ENCODE peak calls at places on chromosomes 6 and 20, in eight cellular contexts. One of them, this sample, is unnamed.

GRCh38 chr6:162123797-162124196 is 603.8 kb downstream of the PRKN start:
- DNase-seq in fibroblast of villous mesenchyme: no peak
- DNase-seq in vagina: no peak
- DNase-seq in psoas muscle: no peak
- DNase-seq in cardiac fibroblast: no peak
- DNase-seq in dorsolateral prefrontal cortex: no peak
- DNase-seq in sigmoid colon: no peak
- DNase-seq in colonic mucosa: no peak
- DNase-seq in this sample: peak

GRCh38 chr6:165574770-165575549 is 88.1 kb downstream of the PDE10A start:
- DNase-seq in sigmoid colon: no peak
- DNase-seq in colonic mucosa: no peak
- DNase-seq in dorsolateral prefrontal cortex: no peak
- DNase-seq in fibroblast of villous mesenchyme: no peak
- DNase-seq in psoas muscle: no peak
- DNase-seq in vagina: no peak
- DNase-seq in cardiac fibroblast: peak
- DNase-seq in this sample: peak

GRCh38 chr20:50701055-50701963 is 10.0 kb upstream of the RIPOR3 start:
- DNase-seq in vagina: no peak
- DNase-seq in dorsolateral prefrontal cortex: no peak
- DNase-seq in sigmoid colon: no peak
- DNase-seq in colonic mucosa: no peak
- DNase-seq in cardiac fibroblast: no peak
- DNase-seq in fibroblast of villous mesenchyme: peak
- DNase-seq in psoas muscle: no peak
- DNase-seq in this sample: no peak

GRCh38 chr6:139290787-139291294 is 957 bp downstream of the TXLNB start:
- DNase-seq in sigmoid colon: peak
- DNase-seq in psoas muscle: no peak
- DNase-seq in cardiac fibroblast: peak
- DNase-seq in vagina: no peak
- DNase-seq in colonic mucosa: no peak
- DNase-seq in fibroblast of villous mesenchyme: peak
- DNase-seq in dorsolateral prefrontal cortex: no peak
- DNase-seq in this sample: peak

GRCh38 chr6:30826961-30827342 is 57.4 kb upstream of the DDR1 start:
- DNase-seq in sigmoid colon: no peak
- DNase-seq in dorsolateral prefrontal cortex: no peak
- DNase-seq in colonic mucosa: peak
- DNase-seq in fibroblast of villous mesenchyme: peak
- DNase-seq in cardiac fibroblast: peak
- DNase-seq in psoas muscle: peak
- DNase-seq in vagina: no peak
- DNase-seq in this sample: no peak

GRCh38 chr20:44656447-44656846 is 4.9 kb upstream of the ADA start:
- DNase-seq in vagina: no peak
- DNase-seq in sigmoid colon: no peak
- DNase-seq in cardiac fibroblast: no peak
- DNase-seq in dorsolateral prefrontal cortex: no peak
- DNase-seq in fibroblast of villous mesenchyme: no peak
- DNase-seq in colonic mucosa: no peak
- DNase-seq in psoas muscle: no peak
- DNase-seq in this sample: no peak

GRCh38 chr20:44734938-44735337 is 10.7 kb upstream of the KCNK15 start:
- DNase-seq in sigmoid colon: no peak
- DNase-seq in colonic mucosa: no peak
- DNase-seq in cardiac fibroblast: peak
- DNase-seq in vagina: no peak
- DNase-seq in dorsolateral prefrontal cortex: no peak
- DNase-seq in psoas muscle: no peak
- DNase-seq in fibroblast of villous mesenchyme: peak
- DNase-seq in this sample: peak

GRCh38 chr6:91486200-91486599 is 899.3 kb upstream of the MAP3K7 start:
- DNase-seq in cardiac fibroblast: no peak
- DNase-seq in dorsolateral prefrontal cortex: no peak
- DNase-seq in colonic mucosa: no peak
- DNase-seq in vagina: no peak
- DNase-seq in sigmoid colon: no peak
- DNase-seq in fibroblast of villous mesenchyme: no peak
- DNase-seq in psoas muscle: no peak
- DNase-seq in this sample: no peak

GRCh38 chr6:137661601-137662000 is 167.4 kb upstream of the OLIG3 start:
- DNase-seq in vagina: no peak
- DNase-seq in sigmoid colon: no peak
- DNase-seq in dorsolateral prefrontal cortex: no peak
- DNase-seq in psoas muscle: no peak
- DNase-seq in cardiac fibroblast: peak
- DNase-seq in fibroblast of villous mesenchyme: peak
- DNase-seq in colonic mucosa: peak
- DNase-seq in this sample: peak

GRCh38 chr6:107066697-107067659 is 39.0 kb downstream of the MTRES1 start:
- DNase-seq in dorsolateral prefrontal cortex: no peak
- DNase-seq in cardiac fibroblast: no peak
- DNase-seq in vagina: no peak
- DNase-seq in psoas muscle: no peak
- DNase-seq in sigmoid colon: no peak
- DNase-seq in fibroblast of villous mesenchyme: no peak
- DNase-seq in colonic mucosa: no peak
- DNase-seq in this sample: no peak

GRCh38 chr6:107061125-107062020 is 33.4 kb downstream of the MTRES1 start:
- DNase-seq in cardiac fibroblast: no peak
- DNase-seq in fibroblast of villous mesenchyme: peak
- DNase-seq in dorsolateral prefrontal cortex: no peak
- DNase-seq in vagina: no peak
- DNase-seq in colonic mucosa: no peak
- DNase-seq in psoas muscle: no peak
- DNase-seq in sigmoid colon: no peak
- DNase-seq in this sample: no peak

GRCh38 chr6:63521475-63522210 is 50.6 kb upstream of the LOC128125822 start:
- DNase-seq in cardiac fibroblast: no peak
- DNase-seq in fibroblast of villous mesenchyme: no peak
- DNase-seq in vagina: no peak
- DNase-seq in colonic mucosa: no peak
- DNase-seq in psoas muscle: no peak
- DNase-seq in dorsolateral prefrontal cortex: no peak
- DNase-seq in sigmoid colon: no peak
- DNase-seq in this sample: no peak

GRCh38 chr20:18176318-18176785 is 38.7 kb downstream of the KAT14 start:
- DNase-seq in colonic mucosa: no peak
- DNase-seq in cardiac fibroblast: no peak
- DNase-seq in fibroblast of villous mesenchyme: no peak
- DNase-seq in psoas muscle: no peak
- DNase-seq in dorsolateral prefrontal cortex: no peak
- DNase-seq in sigmoid colon: no peak
- DNase-seq in vagina: no peak
- DNase-seq in this sample: no peak

GRCh38 chr6:153215242-153215641 is 84.2 kb upstream of the RGS17 start:
- DNase-seq in fibroblast of villous mesenchyme: peak
- DNase-seq in psoas muscle: no peak
- DNase-seq in vagina: no peak
- DNase-seq in colonic mucosa: no peak
- DNase-seq in sigmoid colon: no peak
- DNase-seq in dorsolateral prefrontal cortex: no peak
- DNase-seq in cardiac fibroblast: peak
- DNase-seq in this sample: peak

GRCh38 chr20:5156670-5157448 is 30.1 kb downstream of the CDS2 start:
- DNase-seq in cardiac fibroblast: peak
- DNase-seq in vagina: no peak
- DNase-seq in colonic mucosa: no peak
- DNase-seq in sigmoid colon: no peak
- DNase-seq in dorsolateral prefrontal cortex: no peak
- DNase-seq in fibroblast of villous mesenchyme: peak
- DNase-seq in psoas muscle: no peak
- DNase-seq in this sample: peak

GRCh38 chr6:92114797-92115196 is 1304.6 kb downstream of the EPHA7 start:
- DNase-seq in dorsolateral prefrontal cortex: no peak
- DNase-seq in sigmoid colon: peak
- DNase-seq in colonic mucosa: peak
- DNase-seq in vagina: no peak
- DNase-seq in fibroblast of villous mesenchyme: no peak
- DNase-seq in psoas muscle: no peak
- DNase-seq in cardiac fibroblast: no peak
- DNase-seq in this sample: no peak

GRCh38 chr6:149182262-149182661 is 135.2 kb upstream of the TAB2 start:
- DNase-seq in vagina: no peak
- DNase-seq in sigmoid colon: peak
- DNase-seq in dorsolateral prefrontal cortex: no peak
- DNase-seq in cardiac fibroblast: no peak
- DNase-seq in colonic mucosa: no peak
- DNase-seq in fibroblast of villous mesenchyme: peak
- DNase-seq in psoas muscle: no peak
- DNase-seq in this sample: peak

GRCh38 chr6:169653691-169654090 is 48.1 kb downstream of the WDR27 start:
- DNase-seq in cardiac fibroblast: no peak
- DNase-seq in dorsolateral prefrontal cortex: no peak
- DNase-seq in sigmoid colon: no peak
- DNase-seq in fibroblast of villous mesenchyme: peak
- DNase-seq in vagina: no peak
- DNase-seq in psoas muscle: no peak
- DNase-seq in colonic mucosa: no peak
- DNase-seq in this sample: no peak

GRCh38 chr6:169656626-169657610 is 44.9 kb downstream of the WDR27 start:
- DNase-seq in cardiac fibroblast: no peak
- DNase-seq in psoas muscle: no peak
- DNase-seq in colonic mucosa: no peak
- DNase-seq in sigmoid colon: no peak
- DNase-seq in fibroblast of villous mesenchyme: no peak
- DNase-seq in dorsolateral prefrontal cortex: no peak
- DNase-seq in vagina: no peak
- DNase-seq in this sample: no peak

GRCh38 chr6:169651498-169651897 is 50.3 kb downstream of the WDR27 start:
- DNase-seq in vagina: no peak
- DNase-seq in psoas muscle: no peak
- DNase-seq in cardiac fibroblast: no peak
- DNase-seq in colonic mucosa: no peak
- DNase-seq in fibroblast of villous mesenchyme: no peak
- DNase-seq in dorsolateral prefrontal cortex: no peak
- DNase-seq in sigmoid colon: no peak
- DNase-seq in this sample: no peak

GRCh38 chr6:169652896-169653295 is 48.9 kb downstream of the WDR27 start:
- DNase-seq in psoas muscle: no peak
- DNase-seq in vagina: no peak
- DNase-seq in dorsolateral prefrontal cortex: no peak
- DNase-seq in fibroblast of villous mesenchyme: no peak
- DNase-seq in sigmoid colon: no peak
- DNase-seq in colonic mucosa: no peak
- DNase-seq in cardiac fibroblast: no peak
- DNase-seq in this sample: no peak

DNA sequence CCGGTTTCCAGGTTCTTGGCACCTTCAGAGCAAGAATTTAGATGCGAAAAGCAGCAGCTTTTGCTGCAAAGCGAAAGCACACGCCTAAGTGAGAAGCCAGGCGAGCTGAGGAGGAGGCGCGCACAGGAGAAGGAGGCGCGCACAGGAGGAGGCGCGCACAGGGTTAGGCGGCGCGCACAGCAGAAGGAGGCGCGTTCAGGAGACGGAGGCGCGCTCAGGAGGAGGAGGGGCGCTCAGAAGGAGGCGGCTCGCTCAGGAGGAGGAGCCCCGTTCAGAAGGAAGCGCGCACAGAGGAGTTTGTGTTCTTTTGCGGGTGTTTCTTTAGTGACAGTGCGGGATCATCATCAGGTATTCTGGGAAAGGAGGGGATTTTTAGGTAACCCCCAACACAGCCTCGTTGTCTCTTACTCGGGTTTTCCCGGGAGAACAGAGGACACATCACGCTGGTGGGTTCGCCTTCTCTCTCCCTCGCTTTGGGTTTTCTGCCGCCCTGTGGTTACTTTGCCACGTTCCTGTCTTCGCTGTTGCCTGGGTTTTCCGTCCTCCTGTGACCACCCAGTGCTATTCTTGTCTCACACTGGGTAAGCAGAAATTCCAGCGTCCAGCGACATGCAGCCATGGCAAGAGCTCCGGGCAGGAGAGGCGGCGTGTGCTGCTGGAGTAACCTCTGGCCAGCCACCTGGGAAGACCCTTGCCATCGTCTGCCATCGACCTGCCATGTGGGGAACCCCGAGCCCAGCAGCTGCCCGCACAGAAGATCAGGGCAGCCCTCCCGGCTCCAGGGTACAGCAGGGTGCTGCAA is 47.0 kb downstream of the WDR27 start:
- DNase-seq in fibroblast of villous mesenchyme: peak
- DNase-seq in dorsolateral prefrontal cortex: peak
- DNase-seq in cardiac fibroblast: peak
- DNase-seq in sigmoid colon: peak
- DNase-seq in colonic mucosa: peak
- DNase-seq in vagina: no peak
- DNase-seq in psoas muscle: peak
- DNase-seq in this sample: peak
- TF ChIP-seq CTCF in fibroblast of villous mesenchyme: peak
- TF ChIP-seq CTCF in dorsolateral prefrontal cortex: peak
- TF ChIP-seq CTCF in cardiac fibroblast: peak
- TF ChIP-seq CTCF in sigmoid colon: no peak
- TF ChIP-seq CTCF in colonic mucosa: no peak
- TF ChIP-seq CTCF in vagina: peak
- TF ChIP-seq CTCF in psoas muscle: no peak
- TF ChIP-seq CTCF in this sample: peak

DNA sequence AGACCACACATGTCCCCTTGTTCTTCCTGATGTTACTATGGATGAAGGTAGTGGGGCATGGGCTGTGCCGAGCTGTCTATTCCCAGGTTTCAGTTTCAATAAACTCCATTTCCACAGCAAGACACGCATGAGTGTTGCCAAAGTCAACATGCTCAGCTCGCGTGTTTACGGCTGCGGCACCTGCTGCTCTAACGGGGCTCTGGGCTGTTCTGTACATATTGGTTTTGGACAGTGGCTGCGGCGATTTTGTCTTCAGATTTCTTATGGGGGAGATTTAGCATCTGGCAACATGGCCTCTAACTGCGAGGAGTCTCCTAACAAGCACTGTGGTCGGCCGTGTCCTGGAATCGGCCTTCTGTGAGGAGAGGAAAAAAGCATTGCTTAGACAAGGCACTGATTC is 58.6 kb downstream of the TMEM242 start:
- DNase-seq in fibroblast of villous mesenchyme: no peak
- DNase-seq in sigmoid colon: peak
- DNase-seq in dorsolateral prefrontal cortex: peak
- DNase-seq in cardiac fibroblast: no peak
- DNase-seq in psoas muscle: no peak
- DNase-seq in colonic mucosa: no peak
- DNase-seq in vagina: no peak
- DNase-seq in this sample: no peak
- H3K4me3 ChIP-seq in fibroblast of villous mesenchyme: no peak
- H3K4me3 ChIP-seq in sigmoid colon: no peak
- H3K4me3 ChIP-seq in dorsolateral prefrontal cortex: no peak
- H3K4me3 ChIP-seq in cardiac fibroblast: no peak
- H3K4me3 ChIP-seq in psoas muscle: no peak
- H3K4me3 ChIP-seq in colonic mucosa: no peak
- H3K4me3 ChIP-seq in vagina: no peak
- H3K4me3 ChIP-seq in this sample: no peak

GRCh38 chr6:163427498-163428254 is 13.2 kb downstream of the QKI start:
- DNase-seq in colonic mucosa: no peak
- DNase-seq in fibroblast of villous mesenchyme: peak
- DNase-seq in psoas muscle: no peak
- DNase-seq in dorsolateral prefrontal cortex: no peak
- DNase-seq in vagina: no peak
- DNase-seq in cardiac fibroblast: peak
- DNase-seq in sigmoid colon: no peak
- DNase-seq in this sample: peak
- TF ChIP-seq CTCF in colonic mucosa: peak
- TF ChIP-seq CTCF in fibroblast of villous mesenchyme: peak
- TF ChIP-seq CTCF in psoas muscle: peak
- TF ChIP-seq CTCF in dorsolateral prefrontal cortex: peak
- TF ChIP-seq CTCF in vagina: no peak
- TF ChIP-seq CTCF in cardiac fibroblast: peak
- TF ChIP-seq CTCF in sigmoid colon: no peak
- TF ChIP-seq CTCF in this sample: peak

GRCh38 chr20:53831228-53831627 is 237.6 kb upstream of the ZNF217 start:
- DNase-seq in fibroblast of villous mesenchyme: no peak
- DNase-seq in sigmoid colon: no peak
- DNase-seq in colonic mucosa: no peak
- DNase-seq in dorsolateral prefrontal cortex: no peak
- DNase-seq in psoas muscle: no peak
- DNase-seq in vagina: no peak
- DNase-seq in cardiac fibroblast: no peak
- DNase-seq in this sample: no peak
- H3K4me3 ChIP-seq in fibroblast of villous mesenchyme: no peak
- H3K4me3 ChIP-seq in sigmoid colon: no peak
- H3K4me3 ChIP-seq in colonic mucosa: no peak
- H3K4me3 ChIP-seq in dorsolateral prefrontal cortex: no peak
- H3K4me3 ChIP-seq in psoas muscle: no peak
- H3K4me3 ChIP-seq in vagina: no peak
- H3K4me3 ChIP-seq in cardiac fibroblast: no peak
- H3K4me3 ChIP-seq in this sample: no peak

This sample was measured in fibroblast of pulmonary artery.